ENCODE peak calls at places on chromosome 19, in four cellular contexts. One of them, this sample, is unnamed. For H3K4me1 and H3K9me3, the result is how much of the 10 kb centered on the place peaks cover.

GRCh38 chr19:45123440-45123850 is 30.5 kb downstream of the PPP1R37 start:
- DNase-seq in suprapubic skin: no peak
- DNase-seq in IMR-90: no peak
- DNase-seq in heart right ventricle: no peak
- DNase-seq in this sample: peak

GRCh38 chr19:37691881-37692504 is 27.6 kb downstream of the ZNF607 start:
- DNase-seq in suprapubic skin: peak
- DNase-seq in IMR-90: peak
- DNase-seq in heart right ventricle: peak
- DNase-seq in this sample: peak

GRCh38 chr19:29812080-29812880 is 489 bp downstream of the CCNE1 start:
- DNase-seq in suprapubic skin: no peak
- DNase-seq in IMR-90: no peak
- DNase-seq in heart right ventricle: no peak
- DNase-seq in this sample: peak

GRCh38 chr19:42468273-42468796 is 25.6 kb upstream of the CXCL17 start:
- DNase-seq in suprapubic skin: no peak
- DNase-seq in IMR-90: peak
- DNase-seq in heart right ventricle: no peak
- DNase-seq in this sample: peak

GRCh38 chr19:22545751-22546150 is 88.4 kb upstream of the ZNF492 start:
- DNase-seq in suprapubic skin: no peak
- DNase-seq in IMR-90: no peak
- DNase-seq in heart right ventricle: peak
- DNase-seq in this sample: peak

GRCh38 chr19:459724-460511 is 915 bp downstream of the SHC2 start:
- DNase-seq in suprapubic skin: no peak
- DNase-seq in IMR-90: peak
- DNase-seq in heart right ventricle: peak
- DNase-seq in this sample: peak

GRCh38 chr19:483332-484072 is 12.8 kb upstream of the MADCAM1 start:
- DNase-seq in suprapubic skin: no peak
- DNase-seq in IMR-90: no peak
- DNase-seq in heart right ventricle: no peak
- DNase-seq in this sample: peak

GRCh38 chr19:15332311-15332996 is at the start of gene BRD4:
- DNase-seq in suprapubic skin: no peak
- DNase-seq in IMR-90: peak
- DNase-seq in heart right ventricle: peak
- DNase-seq in this sample: peak

GRCh38 chr19:10812902-10813404 is 23.1 kb downstream of the TMED1 start:
- DNase-seq in suprapubic skin: no peak
- DNase-seq in IMR-90: peak
- DNase-seq in heart right ventricle: peak
- DNase-seq in this sample: no peak

GRCh38 chr19:38079926-38080380 is 144.1 kb downstream of the DPF1 start:
- DNase-seq in suprapubic skin: no peak
- DNase-seq in IMR-90: peak
- DNase-seq in heart right ventricle: no peak
- DNase-seq in this sample: peak

GRCh38 chr19:17138937-17139598 is 63.5 kb downstream of the MYO9B start:
- DNase-seq in suprapubic skin: no peak
- DNase-seq in IMR-90: no peak
- DNase-seq in heart right ventricle: peak
- DNase-seq in this sample: no peak

GRCh38 chr19:11699931-11700794 is 38.6 kb downstream of the ZNF823 start:
- DNase-seq in suprapubic skin: no peak
- DNase-seq in IMR-90: peak
- DNase-seq in heart right ventricle: no peak
- DNase-seq in this sample: no peak

GRCh38 chr19:35717665-35718344 is at the start of gene KMT2B:
- DNase-seq in suprapubic skin: no peak
- DNase-seq in IMR-90: no peak
- DNase-seq in heart right ventricle: no peak
- DNase-seq in this sample: no peak

GRCh38 chr19:10226376-10227214 is 4.5 kb downstream of the S1PR2 start:
- DNase-seq in suprapubic skin: peak
- DNase-seq in IMR-90: peak
- DNase-seq in heart right ventricle: peak
- DNase-seq in this sample: peak

GRCh38 chr19:48152552-48152951 is 17.6 kb downstream of the LIG1 start:
- DNase-seq in suprapubic skin: no peak
- DNase-seq in IMR-90: peak
- DNase-seq in heart right ventricle: peak
- DNase-seq in this sample: peak

GRCh38 chr19:1417145-1417544 is 9.8 kb downstream of the DAZAP1 start:
- DNase-seq in suprapubic skin: no peak
- DNase-seq in IMR-90: peak
- DNase-seq in heart right ventricle: no peak
- DNase-seq in this sample: no peak

GRCh38 chr19:2524840-2525723 is 49.2 kb downstream of the GADD45B start:
- DNase-seq in suprapubic skin: no peak
- DNase-seq in IMR-90: peak
- DNase-seq in heart right ventricle: no peak
- DNase-seq in this sample: no peak

GRCh38 chr19:35585844-35586243 is at the start of gene PMIS2:
- DNase-seq in suprapubic skin: no peak
- DNase-seq in IMR-90: no peak
- DNase-seq in heart right ventricle: no peak
- DNase-seq in this sample: no peak

GRCh38 chr19:39506944-39507714 is 7.8 kb upstream of the SELENOV start:
- DNase-seq in suprapubic skin: no peak
- DNase-seq in IMR-90: peak
- DNase-seq in heart right ventricle: no peak
- DNase-seq in this sample: peak

DNA sequence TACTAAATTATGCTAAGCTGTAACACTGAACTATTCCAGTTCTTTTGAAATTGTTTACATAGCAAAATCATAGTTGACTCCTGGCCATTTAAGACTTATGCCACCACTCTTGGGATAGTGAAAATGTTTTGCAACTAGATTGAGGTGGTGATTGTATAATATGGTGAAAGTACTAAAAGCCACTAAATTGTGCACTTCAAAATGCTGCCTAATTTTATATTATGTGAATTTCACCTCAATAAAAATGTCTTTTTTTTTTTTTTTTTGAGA is 5.0 kb upstream of the SAE1 start:
- DNase-seq in suprapubic skin: no peak
- DNase-seq in IMR-90: no peak
- DNase-seq in heart right ventricle: no peak
- DNase-seq in this sample: no peak
- H3K4me1 ChIP-seq in suprapubic skin: under half
- H3K4me1 ChIP-seq in IMR-90: under half
- H3K4me1 ChIP-seq in heart right ventricle: under half
- H3K4me1 ChIP-seq in this sample: under half

DNA sequence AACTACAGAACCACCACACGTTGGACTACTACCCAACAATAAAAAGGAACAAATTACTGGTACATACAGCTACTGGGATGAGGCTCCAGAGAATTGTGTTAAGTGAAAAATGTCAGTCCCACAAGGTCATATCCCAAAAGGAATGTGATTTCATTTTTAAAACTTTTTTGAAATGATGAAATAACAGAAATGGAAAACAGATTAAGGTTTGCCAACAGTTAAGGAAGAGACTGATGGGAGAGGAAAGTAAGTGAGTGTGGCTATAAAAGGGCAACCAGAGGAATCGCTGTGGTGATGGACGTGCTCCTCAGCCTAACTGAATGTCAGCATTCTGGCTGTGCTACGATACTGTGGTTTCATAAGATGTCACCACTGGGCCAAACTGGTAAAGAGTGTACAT is 512.8 kb downstream of the UQCRFS1 start:
- DNase-seq in suprapubic skin: no peak
- DNase-seq in IMR-90: no peak
- DNase-seq in heart right ventricle: no peak
- DNase-seq in this sample: no peak
- H3K9me3 ChIP-seq in suprapubic skin: under half
- H3K9me3 ChIP-seq in IMR-90: under half
- H3K9me3 ChIP-seq in heart right ventricle: under half
- H3K9me3 ChIP-seq in this sample: under half

GRCh38 chr19:18428837-18429674 is 8.9 kb downstream of the ISYNA1 start:
- DNase-seq in suprapubic skin: no peak
- DNase-seq in IMR-90: peak
- DNase-seq in heart right ventricle: peak
- DNase-seq in this sample: peak
- TF ChIP-seq CTCF in suprapubic skin: no peak
- TF ChIP-seq CTCF in IMR-90: no peak
- TF ChIP-seq CTCF in heart right ventricle: no peak
- TF ChIP-seq CTCF in this sample: no peak

GRCh38 chr19:8662263-8662662 is 31.8 kb downstream of the NFILZ start:
- DNase-seq in suprapubic skin: no peak
- DNase-seq in IMR-90: no peak
- DNase-seq in heart right ventricle: no peak
- DNase-seq in this sample: no peak
- H3K4me1 ChIP-seq in suprapubic skin: under half
- H3K4me1 ChIP-seq in IMR-90: under half
- H3K4me1 ChIP-seq in heart right ventricle: under half
- H3K4me1 ChIP-seq in this sample: under half

GRCh38 chr19:44111910-44112463 is 1.2 kb upstream of the ZNF225 start:
- DNase-seq in suprapubic skin: no peak
- DNase-seq in IMR-90: peak
- DNase-seq in heart right ventricle: no peak
- DNase-seq in this sample: no peak

GRCh38 chr19:44109458-44109857 is 3.7 kb upstream of the ZNF225 start:
- DNase-seq in suprapubic skin: no peak
- DNase-seq in IMR-90: no peak
- DNase-seq in heart right ventricle: no peak
- DNase-seq in this sample: no peak

GRCh38 chr19:44113138-44113783 is at the start of gene ZNF225:
- DNase-seq in suprapubic skin: peak
- DNase-seq in IMR-90: peak
- DNase-seq in heart right ventricle: peak
- DNase-seq in this sample: peak

GRCh38 chr19:44112802-44113137 is 429 bp upstream of the ZNF225 start:
- DNase-seq in suprapubic skin: no peak
- DNase-seq in IMR-90: no peak
- DNase-seq in heart right ventricle: no peak
- DNase-seq in this sample: no peak

DNA sequence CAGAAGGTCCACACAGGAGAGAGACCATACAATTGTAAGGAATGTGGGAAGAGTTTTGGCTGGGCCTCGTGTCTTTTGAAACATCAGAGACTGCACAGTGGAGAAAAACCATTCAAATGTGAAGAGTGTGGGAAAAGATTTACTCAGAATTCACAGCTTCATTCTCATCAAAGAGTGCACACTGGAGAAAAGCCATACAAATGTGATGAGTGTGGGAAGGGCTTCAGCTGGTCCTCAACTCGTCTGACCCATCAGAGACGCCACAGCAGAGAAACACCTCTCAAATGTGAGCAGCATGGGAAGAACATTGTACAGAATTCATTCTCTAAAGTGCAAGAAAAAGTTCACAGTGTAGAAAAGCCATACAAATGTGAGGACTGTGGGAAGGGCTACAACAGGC is 5.4 kb upstream of the ZNF225 start:
- DNase-seq in suprapubic skin: no peak
- DNase-seq in IMR-90: no peak
- DNase-seq in heart right ventricle: no peak
- DNase-seq in this sample: no peak
- H3K9me3 ChIP-seq in suprapubic skin: under half
- H3K9me3 ChIP-seq in IMR-90: under half
- H3K9me3 ChIP-seq in heart right ventricle: half or more
- H3K9me3 ChIP-seq in this sample: half or more

This sample was measured in mucosa of descending colon.